ENCODE peak calls at places on chromosomes 12 and 14, in six cellular contexts. H is GM12892, E is K562, T is GM12878, W is HepG2, O is H1. X is an unnamed sample.

GRCh38 chr12:32671930-32672785 is 6.9 kb upstream of the DNM1L start:
- DNase-seq in O (no peak), H (no peak), E (peak), W (peak), T (no peak), X (no peak)

GRCh38 chr12:57535764-57536596 is 11.0 kb downstream of the DCTN2 start:
- DNase-seq in H (no peak), E (no peak), W (no peak), O (no peak), T (no peak), X (no peak)

GRCh38 chr14:28676481-28676880 is 90.1 kb upstream of the FOXG1 start:
- DNase-seq in O (no peak), T (no peak), H (no peak), W (no peak), E (no peak), X (no peak)

GRCh38 chr12:103924761-103925641 is 5.2 kb upstream of the HSP90B1 start:
- DNase-seq in E (no peak), W (no peak), H (peak), O (no peak), T (peak), X (no peak)

GRCh38 chr14:68215628-68216027 is 396.0 kb downstream of the RAD51B start:
- DNase-seq in O (no peak), T (peak), H (no peak), E (no peak), W (no peak), X (no peak)

GRCh38 chr12:107368586-107368985 is 275.2 kb upstream of the CRY1 start:
- DNase-seq in O (no peak), T (no peak), H (no peak), W (no peak), E (no peak), X (no peak)

GRCh38 chr14:60485600-60486251 is at the start of gene C14orf39:
- DNase-seq in T (no peak), H (peak), E (peak), O (no peak), W (no peak), X (no peak)

GRCh38 chr14:99568567-99569560 is 35.1 kb downstream of the CCDC85C start:
- DNase-seq in H (no peak), T (no peak), E (peak), O (no peak), W (no peak), X (no peak)

GRCh38 chr12:126385785-126386184 is 1320.5 kb downstream of the AACS start:
- DNase-seq in W (no peak), E (no peak), H (no peak), T (no peak), O (no peak), X (no peak)

GRCh38 chr14:68968051-68968450 is 11.1 kb downstream of the ACTN1 start:
- DNase-seq in E (no peak), T (no peak), W (no peak), H (no peak), O (no peak), X (no peak)

GRCh38 chr12:105945935-105946334 is 192.8 kb downstream of the NUAK1 start:
- DNase-seq in T (no peak), E (no peak), H (no peak), W (no peak), O (no peak), X (no peak)

GRCh38 chr12:115485503-115485902 is 792.0 kb downstream of the MED13L start:
- DNase-seq in H (no peak), T (no peak), E (no peak), W (no peak), O (no peak), X (no peak)

GRCh38 chr12:116547955-116548471 is 11.2 kb upstream of the MAP1LC3B2 start:
- DNase-seq in H (no peak), O (no peak), E (no peak), W (no peak), T (no peak), X (no peak)

GRCh38 chr12:120119395-120119973 is 2.9 kb upstream of the RAB35 start:
- DNase-seq in E (no peak), H (no peak), T (peak), W (peak), O (no peak), X (no peak)

GRCh38 chr14:24965934-24966593 is 83.9 kb downstream of the STXBP6 start:
- DNase-seq in E (no peak), W (no peak), O (no peak), T (no peak), H (no peak), X (no peak)

GRCh38 chr14:55097894-55098560 is 31.0 kb upstream of the LGALS3 start:
- DNase-seq in T (peak), H (peak), E (no peak), W (no peak), O (no peak), X (peak)

GRCh38 chr12:55732288-55732687 is 3.5 kb upstream of the CD63 start:
- DNase-seq in E (no peak), O (no peak), T (no peak), W (no peak), H (no peak), X (no peak)

GRCh38 chr12:82015623-82016347 is 256.6 kb upstream of the PPFIA2 start:
- DNase-seq in T (peak), H (no peak), O (no peak), E (no peak), W (no peak), X (no peak)

GRCh38 chr12:18221726-18222125 is 39.6 kb upstream of the PIK3C2G start:
- DNase-seq in W (no peak), H (no peak), T (no peak), E (no peak), O (no peak), X (no peak)

GRCh38 chr14:75995372-75996041 is 9.9 kb downstream of the IFT43 start:
- DNase-seq in E (no peak), O (no peak), W (no peak), H (no peak), T (no peak), X (no peak)

GRCh38 chr12:27332407-27333310 is at the start of gene BMAL2:
- DNase-seq in H (peak), O (no peak), W (peak), E (peak), T (no peak), X (peak)

GRCh38 chr12:77133566-77133965 is 68.2 kb upstream of the E2F7 start:
- DNase-seq in O (no peak), H (no peak), T (no peak), W (peak), E (no peak), X (no peak)

DNA sequence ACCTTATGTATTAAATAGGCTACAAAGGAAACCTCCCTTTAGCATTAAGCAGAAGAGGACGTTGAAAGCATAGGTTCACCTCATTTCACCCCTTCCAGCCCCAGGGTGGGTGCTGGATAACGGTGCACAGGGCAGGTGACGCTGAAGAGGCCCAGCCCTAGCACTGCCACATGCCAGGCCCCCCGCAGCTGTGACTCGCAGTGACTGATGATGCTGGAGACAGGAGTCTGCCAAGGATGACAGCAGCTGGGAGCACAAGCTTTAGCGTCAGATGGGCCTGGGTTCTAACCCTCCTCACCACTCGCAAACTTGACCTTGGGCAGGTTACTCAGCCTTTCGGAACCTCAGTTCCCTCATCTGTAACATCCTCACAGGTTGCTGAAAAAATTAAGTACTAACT is 76.7 kb downstream of the TBK1 start:
- DNase-seq in O (no peak), W (no peak), E (no peak), H (no peak), T (no peak), X (no peak)
- TF ChIP-seq TAF1 in O (no peak), W (no peak), E (no peak), H (no peak), T (no peak), X (no peak)

DNA sequence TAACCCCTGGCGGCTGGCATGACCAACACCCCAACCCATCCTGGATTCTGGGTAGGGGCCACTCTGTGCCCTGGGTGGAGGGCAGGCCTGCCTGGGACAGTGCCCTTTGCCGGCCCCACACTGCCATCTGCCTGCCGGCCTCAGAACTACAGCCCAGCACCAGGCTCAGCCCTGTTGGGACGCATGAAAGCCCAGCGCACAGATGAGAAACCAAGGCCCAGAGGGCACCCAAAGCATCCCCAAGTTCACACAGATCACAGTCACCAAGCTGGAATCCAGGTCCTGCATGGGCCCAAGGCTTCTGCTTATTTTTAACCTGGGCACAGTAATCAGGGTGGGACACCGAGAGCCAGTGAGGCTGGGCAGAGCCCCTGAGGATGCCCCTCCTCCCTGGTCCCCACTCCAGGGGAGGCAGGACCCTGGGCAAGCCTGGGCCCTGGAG is 26.2 kb downstream of the RFLNA start:
- DNase-seq in O (peak), W (peak), T (peak), E (peak), H (peak), X (peak)
- TF ChIP-seq POLR2A in O (no peak), W (no peak), T (peak), E (no peak), H (no peak), X (no peak)

GRCh38 chr14:105015905-105016304 is 5.0 kb downstream of the CDCA4 start:
- DNase-seq in W (no peak), O (no peak), H (no peak), T (no peak), E (no peak), X (no peak)

GRCh38 chr14:105013150-105013787 is 7.6 kb downstream of the CDCA4 start:
- DNase-seq in H (no peak), W (no peak), O (no peak), E (no peak), T (no peak), X (no peak)

GRCh38 chr14:105015242-105015641 is 5.6 kb downstream of the CDCA4 start:
- DNase-seq in H (no peak), O (no peak), E (no peak), T (no peak), W (no peak), X (no peak)

GRCh38 chr14:105014032-105014431 is 6.9 kb downstream of the CDCA4 start:
- DNase-seq in T (no peak), O (no peak), W (no peak), H (no peak), E (no peak), X (no peak)

GRCh38 chr14:105014631-105015030 is 6.3 kb downstream of the CDCA4 start:
- DNase-seq in O (no peak), W (no peak), H (no peak), E (no peak), T (no peak), X (no peak)
- TF ChIP-seq POLR2AphosphoS5 in O (no peak), W (no peak), H (no peak), E (no peak), T (no peak), X (no peak)

GRCh38 chr12:50925920-50926319 is 26.4 kb upstream of the HIGD1C start:
- DNase-seq in E (no peak), H (no peak), W (no peak), T (no peak), O (no peak), X (no peak)
- TF ChIP-seq TAF1 in E (no peak), H (no peak), W (no peak), T (no peak), O (no peak), X (no peak)

DNA sequence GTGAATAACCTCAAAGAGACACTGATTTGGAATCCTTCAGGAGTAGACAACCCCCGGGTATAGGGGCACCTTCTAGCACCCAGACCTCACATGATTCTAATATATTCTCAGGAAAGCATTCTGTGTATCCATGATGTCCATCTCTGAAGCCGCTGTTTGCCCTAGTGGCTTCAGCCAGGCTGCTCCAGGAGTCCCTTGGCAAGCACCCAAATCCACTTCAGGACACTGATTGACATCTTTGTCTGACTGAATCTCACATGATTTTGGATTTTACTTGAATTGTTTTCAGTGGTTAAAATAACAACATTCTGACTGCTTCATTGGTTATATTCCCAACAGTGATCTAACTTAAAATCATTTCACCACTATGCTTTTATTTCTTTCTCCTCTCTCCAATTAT is 390.5 kb upstream of the CLEC14A start:
- DNase-seq in W (no peak), O (no peak), T (no peak), H (no peak), E (no peak), X (no peak)
- TF ChIP-seq POLR2A in W (no peak), O (no peak), T (no peak), H (no peak), E (no peak), X (no peak)

GRCh38 chr12:112798019-112798760 is 6.6 kb downstream of the RPH3A start:
- DNase-seq in E (no peak), O (no peak), W (no peak), T (no peak), H (no peak), X (no peak)
- TF ChIP-seq POLR2AphosphoS5 in E (no peak), O (no peak), W (no peak), T (no peak), H (no peak), X (no peak)

X was measured in GM12891.